ENCODE peak calls at places on chromosomes 1 and 21, in seven cellular contexts. P, W, A, G, J, D and Y are unnamed samples.

GRCh38 chr1:215251428-215251827 is 168.9 kb downstream of the KCNK2 start:
- DNase-seq in W (no peak), P (no peak), A (no peak), D (no peak), G (no peak), J (no peak), Y (no peak)

GRCh38 chr1:54607821-54608220 is 15.5 kb downstream of the FAM151A start:
- DNase-seq in A (no peak), W (no peak), P (no peak), J (no peak), G (no peak), D (no peak), Y (no peak)

GRCh38 chr1:25001125-25001915 is 71.2 kb upstream of the RUNX3 start:
- DNase-seq in W (no peak), J (no peak), P (no peak), G (no peak), A (no peak), D (no peak), Y (no peak)

GRCh38 chr1:19623523-19623922 is 20.6 kb upstream of the NBL1 start:
- DNase-seq in G (no peak), W (no peak), D (peak), A (no peak), J (no peak), P (no peak), Y (no peak)

GRCh38 chr1:212313616-212314015 is 28.4 kb downstream of the PPP2R5A start:
- DNase-seq in A (peak), W (no peak), P (peak), J (peak), D (peak), G (no peak), Y (peak)

GRCh38 chr1:104238991-104239390 is 489.3 kb downstream of the AMY1C start:
- DNase-seq in A (no peak), W (no peak), G (no peak), J (peak), P (no peak), D (no peak), Y (no peak)

GRCh38 chr1:19597463-19598309 is 46.4 kb upstream of the NBL1 start:
- DNase-seq in A (peak), W (peak), P (peak), G (no peak), J (peak), D (peak), Y (peak)

GRCh38 chr1:109356959-109357358 is 40.8 kb downstream of the SORT1 start:
- DNase-seq in J (no peak), A (no peak), W (no peak), D (no peak), G (no peak), P (no peak), Y (no peak)

GRCh38 chr1:109615879-109616278 is 3.5 kb downstream of the GNAT2 start:
- DNase-seq in D (peak), P (no peak), W (peak), A (no peak), J (no peak), G (no peak), Y (no peak)

GRCh38 chr1:148308832-148309458 is 156.9 kb upstream of the NBPF11 start:
- DNase-seq in P (no peak), J (peak), A (no peak), W (peak), D (no peak), G (no peak), Y (peak)

GRCh38 chr1:207073906-207074820 is 14.5 kb upstream of the C4BPB start:
- DNase-seq in W (peak), G (no peak), J (peak), P (no peak), A (no peak), D (no peak), Y (no peak)

GRCh38 chr1:51131185-51131584 is 29.2 kb downstream of the C1orf185 start:
- DNase-seq in A (no peak), W (no peak), P (no peak), D (no peak), G (no peak), J (no peak), Y (no peak)

GRCh38 chr1:170410391-170411146 is 121.4 kb upstream of the GORAB start:
- DNase-seq in A (peak), P (peak), W (no peak), G (no peak), D (peak), J (peak), Y (peak)

GRCh38 chr1:229032455-229032854 is 238.5 kb upstream of the RAB4A start:
- DNase-seq in G (no peak), P (no peak), D (peak), J (peak), W (no peak), A (no peak), Y (peak)

GRCh38 chr1:115706774-115707425 is 61.6 kb downstream of the CASQ2 start:
- DNase-seq in A (peak), G (peak), D (peak), W (peak), J (peak), P (peak), Y (peak)

GRCh38 chr21:15788847-15789548 is 59.2 kb downstream of the USP25 start:
- DNase-seq in P (peak), J (peak), G (no peak), A (peak), D (peak), W (no peak), Y (peak)

GRCh38 chr1:111739984-111740765 is 980 bp upstream of the INKA2 start:
- DNase-seq in W (peak), P (peak), J (peak), G (no peak), A (peak), D (peak), Y (peak)

GRCh38 chr1:179137623-179138235 is 55.9 kb downstream of the TOR3A start:
- DNase-seq in A (peak), W (no peak), J (peak), G (no peak), D (peak), P (peak), Y (no peak)

GRCh38 chr1:186923434-186923833 is 94.7 kb downstream of the PLA2G4A start:
- DNase-seq in W (no peak), J (no peak), D (peak), A (no peak), G (no peak), P (no peak), Y (no peak)

GRCh38 chr21:34857122-34857713 is 188.4 kb downstream of the CLIC6 start:
- DNase-seq in W (peak), D (peak), A (no peak), G (peak), J (no peak), P (no peak), Y (no peak)

GRCh38 chr1:906532-907420 is 16.9 kb upstream of the SAMD11 start:
- DNase-seq in W (peak), P (peak), A (peak), J (peak), G (no peak), D (peak), Y (peak)

GRCh38 chr1:13820055-13820454 is 120.1 kb downstream of the PRDM2 start:
- DNase-seq in J (no peak), P (no peak), G (no peak), D (no peak), A (no peak), W (no peak), Y (no peak)
- H3K4me3 ChIP-seq in J (no peak), P (no peak), G (no peak), D (no peak), A (no peak), W (no peak), Y (no peak)

DNA sequence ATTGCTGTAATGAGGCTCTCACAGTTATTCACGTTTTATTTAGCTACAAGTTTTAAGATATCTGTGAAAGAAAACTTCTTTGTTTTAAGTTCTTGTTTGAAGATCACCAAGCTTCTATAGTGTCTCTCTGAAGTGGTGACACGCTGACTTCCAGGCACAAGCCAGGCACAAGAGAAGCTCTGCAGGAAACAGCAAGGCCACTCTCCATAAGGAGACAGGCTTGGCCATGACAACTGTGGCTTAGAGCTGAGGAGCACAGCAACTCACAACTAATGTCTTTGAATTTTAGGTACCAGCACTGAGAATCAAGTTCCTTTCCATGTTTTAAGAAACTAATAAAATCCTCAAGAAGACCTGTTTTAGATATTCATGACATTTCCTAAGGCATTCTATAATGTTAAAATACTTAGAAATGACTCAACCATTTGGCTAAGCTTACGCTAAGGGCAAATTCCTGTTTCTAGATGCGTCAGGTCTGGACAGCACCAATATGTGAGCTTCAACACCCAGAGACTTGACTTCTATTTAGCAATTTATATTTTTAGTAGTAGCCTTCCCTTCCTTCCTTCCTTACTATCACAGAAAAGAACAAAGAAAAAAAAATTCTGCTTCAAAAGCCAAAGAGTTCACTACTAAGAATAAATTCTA is 40.2 kb downstream of the APP start:
- DNase-seq in G (no peak), P (peak), A (peak), D (peak), W (no peak), J (peak), Y (peak)
- TF ChIP-seq CTCF in G (no peak), P (no peak), A (no peak), D (no peak), W (no peak), J (no peak), Y (no peak)

GRCh38 chr1:26317612-26318337 is at the start of gene CD52:
- DNase-seq in W (peak), A (no peak), G (no peak), D (no peak), P (no peak), J (no peak), Y (no peak)
- H3K4me3 ChIP-seq in W (no peak), A (no peak), G (no peak), D (no peak), P (no peak), J (no peak), Y (no peak)

GRCh38 chr21:39900491-39900890 is 33.3 kb downstream of the PCP4 start:
- DNase-seq in P (no peak), A (no peak), W (no peak), D (no peak), G (no peak), J (no peak), Y (no peak)
- TF ChIP-seq CTCF in P (no peak), A (no peak), W (no peak), D (no peak), G (no peak), J (no peak), Y (no peak)

DNA sequence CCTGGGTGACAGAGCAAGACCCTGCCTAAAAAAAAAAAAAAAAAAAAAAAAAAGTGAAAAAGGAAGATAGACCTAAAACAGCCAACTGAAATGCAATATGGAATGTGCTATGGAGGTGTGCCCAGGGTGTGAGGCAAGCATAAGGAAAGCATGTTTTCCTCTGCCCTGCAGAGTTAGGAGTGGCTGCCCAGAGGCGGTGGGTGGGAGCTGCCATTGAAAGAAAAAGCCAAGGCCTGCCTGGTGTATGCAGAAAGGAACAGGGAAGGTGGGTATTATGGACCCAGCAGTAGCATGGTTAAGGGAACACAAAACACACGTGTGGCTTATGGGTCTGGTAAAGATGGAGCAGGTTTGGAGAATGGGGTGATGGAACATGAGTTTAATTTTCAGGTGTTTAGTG is 8.9 kb downstream of the CD244 start:
- DNase-seq in D (no peak), J (no peak), G (no peak), P (no peak), W (no peak), A (no peak), Y (no peak)
- H3K4me3 ChIP-seq in D (no peak), J (no peak), G (no peak), P (no peak), W (no peak), A (no peak), Y (no peak)

GRCh38 chr21:45876381-45877159 is 105.0 kb upstream of the COL6A1 start:
- DNase-seq in W (no peak), P (peak), G (no peak), J (no peak), A (peak), D (no peak), Y (peak)
- TF ChIP-seq CTCF in W (no peak), P (no peak), G (no peak), J (no peak), A (no peak), D (no peak), Y (no peak)

GRCh38 chr1:180773210-180773865 is 139.4 kb upstream of the KIAA1614 start:
- DNase-seq in W (no peak), P (peak), J (peak), A (peak), D (peak), G (no peak), Y (peak)

GRCh38 chr1:180765156-180765555 is 133.3 kb downstream of the XPR1 start:
- DNase-seq in W (no peak), D (peak), P (peak), J (no peak), G (no peak), A (peak), Y (peak)

GRCh38 chr1:180775801-180776200 is 136.9 kb upstream of the KIAA1614 start:
- DNase-seq in A (no peak), J (no peak), P (no peak), D (no peak), W (no peak), G (no peak), Y (no peak)

DNA sequence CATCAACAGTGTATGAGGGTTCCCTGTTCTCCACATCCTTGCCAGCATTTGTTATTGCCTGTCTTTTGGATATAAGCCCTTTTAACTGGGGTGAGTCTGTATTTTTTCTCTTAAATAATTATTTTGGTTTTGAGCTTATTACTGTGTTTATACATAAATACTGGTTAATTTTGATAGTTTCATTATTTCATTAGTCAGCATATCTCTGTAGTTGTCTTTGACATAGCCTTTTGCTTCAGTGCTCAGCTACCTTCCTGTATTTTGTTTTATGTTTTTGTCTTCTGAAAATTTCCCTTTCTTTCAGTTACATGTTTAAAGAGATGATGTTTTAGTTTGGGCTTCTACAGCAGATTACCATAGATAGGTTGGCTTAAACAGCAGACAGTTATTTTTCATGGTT is 138.1 kb downstream of the XPR1 start:
- DNase-seq in P (no peak), A (no peak), D (no peak), J (no peak), G (no peak), W (no peak), Y (no peak)
- H3K4me3 ChIP-seq in P (no peak), A (no peak), D (no peak), J (no peak), G (no peak), W (no peak), Y (no peak)

GRCh38 chr1:26239936-26240335 is 5.9 kb downstream of the CEP85 start:
- DNase-seq in G (no peak), W (no peak), D (peak), P (no peak), A (peak), J (peak), Y (peak)

GRCh38 chr1:26233903-26234643 is at the start of gene CEP85:
- DNase-seq in P (peak), W (peak), A (peak), J (peak), D (peak), G (peak), Y (peak)

GRCh38 chr1:26237230-26237966 is 3.4 kb downstream of the CEP85 start:
- DNase-seq in W (no peak), A (peak), D (peak), P (peak), G (no peak), J (peak), Y (peak)

DNA sequence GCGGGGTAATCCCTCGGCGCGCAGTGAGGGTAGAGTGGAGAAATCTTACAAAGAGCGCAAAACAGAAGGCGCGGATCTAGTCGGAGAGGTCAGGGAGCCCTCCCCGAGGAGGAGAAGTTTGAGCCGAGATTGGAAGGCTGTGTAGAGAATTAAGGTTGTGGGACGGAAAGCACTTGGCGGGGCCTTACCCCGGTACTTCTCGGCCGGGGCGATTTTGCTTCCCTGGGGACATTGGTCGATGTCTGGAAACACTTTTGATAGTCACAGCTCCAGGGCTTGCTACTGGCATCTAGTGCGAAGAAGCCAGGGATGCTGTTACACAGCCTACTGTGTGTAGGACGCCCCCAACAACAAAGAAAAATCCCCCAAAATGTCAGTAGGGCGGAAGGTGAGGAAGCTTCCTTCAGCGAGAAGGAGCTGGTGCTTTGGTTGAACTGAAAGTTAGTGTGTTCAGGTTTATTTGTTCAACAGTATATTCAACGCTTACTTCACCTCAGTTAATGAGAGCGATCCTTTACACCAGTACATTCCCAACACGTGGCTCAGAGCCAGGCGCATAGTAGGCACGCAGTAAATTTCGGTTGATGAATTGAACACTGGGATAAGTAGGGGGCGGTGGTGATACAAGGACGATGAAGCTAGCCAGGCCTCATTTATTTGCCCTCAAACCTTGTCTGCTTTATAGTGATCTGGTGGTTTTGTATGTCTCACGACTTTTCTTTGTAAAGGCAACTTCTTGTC is 814 bp downstream of the CEP85 start:
- DNase-seq in J (peak), W (no peak), G (no peak), A (peak), D (peak), P (peak), Y (peak)
- TF ChIP-seq CTCF in J (peak), W (no peak), G (no peak), A (no peak), D (peak), P (no peak), Y (no peak)

DNA sequence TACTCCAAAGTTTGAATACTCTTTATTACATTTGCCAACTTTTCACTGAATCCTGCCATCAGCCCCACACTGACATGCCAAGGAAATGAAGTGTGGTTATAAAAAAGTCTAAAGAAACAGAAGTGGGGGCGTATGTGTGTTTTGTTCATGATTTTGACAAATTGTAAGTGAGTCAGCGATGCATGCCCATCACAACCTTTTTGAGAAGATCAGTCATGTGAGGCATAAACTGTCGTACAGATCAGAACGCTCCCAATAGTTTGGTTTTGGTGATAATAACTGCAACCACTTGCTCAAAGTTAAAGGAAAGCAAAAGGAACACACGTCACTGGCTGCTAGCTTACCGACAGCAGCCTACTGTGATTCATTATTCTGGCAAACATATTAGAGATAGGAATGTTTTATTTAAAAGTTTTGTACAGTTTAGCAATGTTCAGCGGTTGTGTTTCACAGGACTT is 95.6 kb downstream of the RGS2 start:
- DNase-seq in D (peak), W (no peak), A (peak), G (no peak), J (peak), P (peak), Y (peak)
- H3K4me3 ChIP-seq in D (peak), W (no peak), A (no peak), G (no peak), J (no peak), P (peak), Y (peak)

GRCh38 chr1:150486966-150487762 is at the start of gene TARS2:
- DNase-seq in D (peak), J (peak), W (peak), G (peak), P (peak), A (peak), Y (peak)
- TF ChIP-seq CTCF in D (peak), J (peak), W (peak), G (no peak), P (no peak), A (no peak), Y (peak)